ENCODE peak calls at places on chromosomes 7 and 10, in nine cellular contexts. One of them, this sample, is unnamed.

GRCh38 chr10:126425051-126425450 is 36.8 kb upstream of the ADAM12 start:
- DNase-seq in heart right ventricle: no peak
- DNase-seq in HCT116: no peak
- DNase-seq in natural killer cell: no peak
- DNase-seq in B cell: no peak
- DNase-seq in BJ: no peak
- DNase-seq in adrenal gland: no peak
- DNase-seq in endothelial cell: no peak
- DNase-seq in GM23338: no peak
- DNase-seq in this sample: no peak

GRCh38 chr7:99864041-99864440 is 12.8 kb downstream of the OR2AE1 start:
- DNase-seq in adrenal gland: no peak
- DNase-seq in heart right ventricle: no peak
- DNase-seq in endothelial cell: no peak
- DNase-seq in BJ: no peak
- DNase-seq in B cell: no peak
- DNase-seq in natural killer cell: no peak
- DNase-seq in GM23338: peak; percentile 17
- DNase-seq in HCT116: no peak
- DNase-seq in this sample: no peak

GRCh38 chr10:31929260-31929985 is 792 bp upstream of the ARHGAP12 start:
- DNase-seq in heart right ventricle: peak; percentile 45
- DNase-seq in adrenal gland: peak; percentile 69
- DNase-seq in B cell: peak; percentile 45
- DNase-seq in HCT116: no peak
- DNase-seq in natural killer cell: peak; percentile 40
- DNase-seq in GM23338: peak; percentile 59
- DNase-seq in BJ: no peak
- DNase-seq in endothelial cell: peak; percentile 36
- DNase-seq in this sample: peak; percentile 50

GRCh38 chr10:96014473-96015102 is 28.8 kb upstream of the CCNJ start:
- DNase-seq in adrenal gland: no peak
- DNase-seq in heart right ventricle: no peak
- DNase-seq in BJ: no peak
- DNase-seq in GM23338: no peak
- DNase-seq in HCT116: no peak
- DNase-seq in endothelial cell: no peak
- DNase-seq in natural killer cell: no peak
- DNase-seq in B cell: no peak
- DNase-seq in this sample: no peak

GRCh38 chr10:29811751-29812427 is 177.1 kb upstream of the SVIL start:
- DNase-seq in HCT116: no peak
- DNase-seq in endothelial cell: no peak
- DNase-seq in heart right ventricle: no peak
- DNase-seq in GM23338: no peak
- DNase-seq in natural killer cell: no peak
- DNase-seq in B cell: no peak
- DNase-seq in adrenal gland: peak; percentile 85
- DNase-seq in BJ: peak; percentile 95
- DNase-seq in this sample: no peak

GRCh38 chr7:34269084-34269483 is 363.7 kb downstream of the BMPER start:
- DNase-seq in BJ: no peak
- DNase-seq in B cell: no peak
- DNase-seq in natural killer cell: no peak
- DNase-seq in GM23338: peak; percentile 39
- DNase-seq in adrenal gland: no peak
- DNase-seq in endothelial cell: no peak
- DNase-seq in heart right ventricle: no peak
- DNase-seq in HCT116: no peak
- DNase-seq in this sample: no peak

GRCh38 chr7:23462846-23463245 is 7.4 kb downstream of the IGF2BP3 start:
- DNase-seq in HCT116: no peak
- DNase-seq in heart right ventricle: no peak
- DNase-seq in adrenal gland: peak; percentile 16
- DNase-seq in natural killer cell: no peak
- DNase-seq in B cell: peak; percentile 31
- DNase-seq in GM23338: peak; percentile 49
- DNase-seq in BJ: no peak
- DNase-seq in endothelial cell: peak; percentile 8
- DNase-seq in this sample: no peak

GRCh38 chr7:35624299-35625186 is 70.4 kb downstream of the HERPUD2 start:
- DNase-seq in B cell: peak; percentile 62
- DNase-seq in heart right ventricle: peak; percentile 10
- DNase-seq in HCT116: peak; percentile 23
- DNase-seq in BJ: no peak
- DNase-seq in GM23338: peak; percentile 89
- DNase-seq in endothelial cell: peak; percentile 63
- DNase-seq in adrenal gland: peak; percentile 44
- DNase-seq in natural killer cell: peak; percentile 20
- DNase-seq in this sample: peak; percentile 71

GRCh38 chr7:151810434-151811232 is 66.3 kb downstream of the PRKAG2 start:
- DNase-seq in natural killer cell: no peak
- DNase-seq in heart right ventricle: no peak
- DNase-seq in HCT116: no peak
- DNase-seq in B cell: no peak
- DNase-seq in adrenal gland: no peak
- DNase-seq in GM23338: no peak
- DNase-seq in endothelial cell: no peak
- DNase-seq in BJ: no peak
- DNase-seq in this sample: no peak

GRCh38 chr7:40507166-40507565 is 372.4 kb downstream of the SUGCT start:
- DNase-seq in HCT116: no peak
- DNase-seq in B cell: no peak
- DNase-seq in GM23338: peak; percentile 80
- DNase-seq in BJ: no peak
- DNase-seq in endothelial cell: no peak
- DNase-seq in adrenal gland: no peak
- DNase-seq in natural killer cell: no peak
- DNase-seq in heart right ventricle: no peak
- DNase-seq in this sample: peak; percentile 16
- TF ChIP-seq CTCF in HCT116: peak; percentile 21
- TF ChIP-seq CTCF in B cell: no peak
- TF ChIP-seq CTCF in GM23338: peak; percentile 67
- TF ChIP-seq CTCF in BJ: no peak
- TF ChIP-seq CTCF in endothelial cell: peak; percentile 59
- TF ChIP-seq CTCF in adrenal gland: peak; percentile 21
- TF ChIP-seq CTCF in natural killer cell: no peak
- TF ChIP-seq CTCF in heart right ventricle: peak; percentile 25
- TF ChIP-seq CTCF in this sample: peak; percentile 18

GRCh38 chr7:29311314-29311713 is 116.7 kb downstream of the CHN2 start:
- DNase-seq in heart right ventricle: no peak
- DNase-seq in HCT116: no peak
- DNase-seq in adrenal gland: no peak
- DNase-seq in natural killer cell: no peak
- DNase-seq in endothelial cell: no peak
- DNase-seq in GM23338: no peak
- DNase-seq in B cell: no peak
- DNase-seq in BJ: no peak
- DNase-seq in this sample: no peak

GRCh38 chr7:29310625-29311024 is 116.0 kb downstream of the CHN2 start:
- DNase-seq in GM23338: no peak
- DNase-seq in endothelial cell: no peak
- DNase-seq in BJ: no peak
- DNase-seq in B cell: no peak
- DNase-seq in heart right ventricle: no peak
- DNase-seq in HCT116: no peak
- DNase-seq in adrenal gland: no peak
- DNase-seq in natural killer cell: no peak
- DNase-seq in this sample: no peak

GRCh38 chr7:29308424-29308823 is 113.8 kb downstream of the CHN2 start:
- DNase-seq in HCT116: no peak
- DNase-seq in BJ: no peak
- DNase-seq in natural killer cell: no peak
- DNase-seq in endothelial cell: no peak
- DNase-seq in heart right ventricle: no peak
- DNase-seq in B cell: no peak
- DNase-seq in GM23338: peak; percentile 55
- DNase-seq in adrenal gland: no peak
- DNase-seq in this sample: no peak

GRCh38 chr7:29306276-29307036 is 111.9 kb downstream of the CHN2 start:
- DNase-seq in adrenal gland: no peak
- DNase-seq in GM23338: peak; percentile 28
- DNase-seq in natural killer cell: no peak
- DNase-seq in HCT116: no peak
- DNase-seq in B cell: no peak
- DNase-seq in heart right ventricle: no peak
- DNase-seq in endothelial cell: no peak
- DNase-seq in BJ: no peak
- DNase-seq in this sample: no peak

DNA sequence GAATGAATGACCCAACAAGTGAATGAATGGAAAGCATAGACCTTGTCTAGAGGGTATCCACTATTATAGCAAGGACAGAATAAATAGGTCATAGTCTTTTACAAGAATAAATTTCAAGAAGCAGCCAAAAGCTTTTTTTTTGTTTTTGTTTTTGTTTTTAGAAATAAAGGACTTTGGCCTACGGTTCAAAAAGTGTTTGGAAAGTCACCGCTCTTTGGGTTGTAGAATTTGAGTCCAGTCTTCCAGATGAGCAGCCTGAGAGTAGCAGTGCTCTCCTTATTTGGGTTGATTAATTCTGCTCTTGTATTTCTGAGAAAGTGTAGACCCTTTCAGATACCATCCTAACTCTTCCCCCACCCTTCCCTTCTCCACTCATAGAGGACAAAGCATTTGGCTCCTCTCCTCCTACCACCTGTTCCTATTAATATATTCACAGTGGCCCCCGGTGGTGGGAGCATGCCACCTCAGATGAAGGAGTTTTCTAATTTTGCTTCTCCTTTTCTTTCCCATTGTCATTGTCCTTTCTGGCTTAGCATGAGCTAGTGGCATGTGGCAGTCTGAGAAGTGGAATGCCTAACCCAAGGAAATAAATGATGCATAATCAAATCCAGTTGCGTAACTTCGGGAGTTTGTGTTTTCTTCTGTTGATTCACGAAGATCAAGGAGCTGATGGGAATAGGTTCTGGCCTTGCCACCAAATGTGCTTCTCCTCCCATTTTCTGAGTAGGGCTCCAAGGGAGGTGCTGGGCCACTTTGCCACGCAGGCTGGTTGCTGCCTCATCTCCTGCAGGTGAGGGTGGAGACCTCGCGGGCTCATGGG is 114.7 kb downstream of the CHN2 start:
- DNase-seq in natural killer cell: no peak
- DNase-seq in heart right ventricle: no peak
- DNase-seq in GM23338: peak; percentile 35
- DNase-seq in adrenal gland: peak; percentile 19
- DNase-seq in endothelial cell: no peak
- DNase-seq in B cell: no peak
- DNase-seq in HCT116: no peak
- DNase-seq in BJ: no peak
- DNase-seq in this sample: no peak
- TF ChIP-seq CTCF in natural killer cell: no peak
- TF ChIP-seq CTCF in heart right ventricle: no peak
- TF ChIP-seq CTCF in GM23338: peak; percentile 46
- TF ChIP-seq CTCF in adrenal gland: no peak
- TF ChIP-seq CTCF in endothelial cell: peak; percentile 23
- TF ChIP-seq CTCF in B cell: no peak
- TF ChIP-seq CTCF in HCT116: peak; percentile 15
- TF ChIP-seq CTCF in BJ: no peak
- TF ChIP-seq CTCF in this sample: no peak

GRCh38 chr7:129605960-129606644 is 5.4 kb upstream of the NRF1 start:
- DNase-seq in natural killer cell: no peak
- DNase-seq in B cell: no peak
- DNase-seq in heart right ventricle: no peak
- DNase-seq in adrenal gland: no peak
- DNase-seq in HCT116: no peak
- DNase-seq in BJ: no peak
- DNase-seq in endothelial cell: no peak
- DNase-seq in GM23338: no peak
- DNase-seq in this sample: peak; percentile 41

GRCh38 chr7:129606801-129607200 is 4.7 kb upstream of the NRF1 start:
- DNase-seq in endothelial cell: no peak
- DNase-seq in heart right ventricle: no peak
- DNase-seq in B cell: peak; percentile 70
- DNase-seq in GM23338: no peak
- DNase-seq in BJ: no peak
- DNase-seq in HCT116: no peak
- DNase-seq in natural killer cell: no peak
- DNase-seq in adrenal gland: no peak
- DNase-seq in this sample: peak; percentile 41

GRCh38 chr7:129605038-129605437 is 6.5 kb upstream of the NRF1 start:
- DNase-seq in adrenal gland: no peak
- DNase-seq in BJ: no peak
- DNase-seq in GM23338: no peak
- DNase-seq in endothelial cell: no peak
- DNase-seq in HCT116: no peak
- DNase-seq in heart right ventricle: no peak
- DNase-seq in natural killer cell: no peak
- DNase-seq in B cell: no peak
- DNase-seq in this sample: no peak

GRCh38 chr7:129609666-129610065 is 1.9 kb upstream of the NRF1 start:
- DNase-seq in BJ: no peak
- DNase-seq in GM23338: no peak
- DNase-seq in adrenal gland: no peak
- DNase-seq in HCT116: no peak
- DNase-seq in natural killer cell: no peak
- DNase-seq in B cell: no peak
- DNase-seq in endothelial cell: no peak
- DNase-seq in heart right ventricle: no peak
- DNase-seq in this sample: no peak

DNA sequence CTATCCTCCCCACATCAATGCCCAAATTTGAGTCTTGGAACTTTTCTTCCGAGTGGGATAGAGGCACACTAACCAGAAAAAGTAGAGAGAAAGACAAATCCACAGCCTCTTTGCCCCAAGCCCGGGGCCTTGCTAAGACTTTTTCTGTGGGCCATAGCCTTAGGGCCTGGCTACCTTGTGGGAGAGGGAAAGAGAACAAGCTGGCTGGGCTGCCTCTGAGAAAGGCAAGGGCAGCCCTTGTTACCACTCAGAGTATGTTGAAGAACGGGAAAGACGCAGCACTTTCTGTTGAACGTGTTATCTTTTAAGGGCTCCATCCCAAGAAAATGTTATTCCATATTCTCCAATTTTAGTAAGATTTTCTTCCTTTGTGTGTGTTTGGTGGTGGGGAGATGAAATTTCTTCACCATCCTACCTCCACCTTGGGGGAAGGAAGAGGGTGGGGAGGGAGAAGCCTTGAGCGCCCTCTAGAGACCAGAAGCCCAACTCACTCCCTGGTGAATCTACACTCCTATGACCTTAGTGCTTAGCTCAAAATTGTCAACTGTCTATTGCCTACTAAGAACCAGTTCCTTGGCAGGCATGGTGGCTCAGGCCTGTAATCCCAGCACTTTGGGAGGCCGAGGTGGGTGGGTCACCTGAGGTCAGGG is 3.9 kb upstream of the NRF1 start:
- DNase-seq in heart right ventricle: no peak
- DNase-seq in GM23338: peak; percentile 82
- DNase-seq in B cell: peak; percentile 43
- DNase-seq in natural killer cell: peak; percentile 34
- DNase-seq in BJ: no peak
- DNase-seq in endothelial cell: peak; percentile 25
- DNase-seq in HCT116: no peak
- DNase-seq in adrenal gland: peak; percentile 15
- DNase-seq in this sample: peak; percentile 62
- TF ChIP-seq CTCF in heart right ventricle: peak; percentile 35
- TF ChIP-seq CTCF in GM23338: peak; percentile 84
- TF ChIP-seq CTCF in B cell: peak; percentile 58
- TF ChIP-seq CTCF in natural killer cell: peak; percentile 64
- TF ChIP-seq CTCF in BJ: peak; percentile 70
- TF ChIP-seq CTCF in endothelial cell: peak; percentile 45
- TF ChIP-seq CTCF in HCT116: peak; percentile 80
- TF ChIP-seq CTCF in adrenal gland: peak; percentile 30
- TF ChIP-seq CTCF in this sample: peak; percentile 41

GRCh38 chr7:143399151-143399550 is 9.5 kb downstream of the EPHA1 start:
- DNase-seq in GM23338: no peak
- DNase-seq in BJ: no peak
- DNase-seq in B cell: no peak
- DNase-seq in adrenal gland: no peak
- DNase-seq in HCT116: no peak
- DNase-seq in heart right ventricle: no peak
- DNase-seq in natural killer cell: no peak
- DNase-seq in endothelial cell: no peak
- DNase-seq in this sample: no peak
- TF ChIP-seq CTCF in GM23338: no peak
- TF ChIP-seq CTCF in BJ: no peak
- TF ChIP-seq CTCF in B cell: no peak
- TF ChIP-seq CTCF in adrenal gland: no peak
- TF ChIP-seq CTCF in HCT116: no peak
- TF ChIP-seq CTCF in heart right ventricle: no peak
- TF ChIP-seq CTCF in natural killer cell: no peak
- TF ChIP-seq CTCF in endothelial cell: no peak
- TF ChIP-seq CTCF in this sample: no peak

This sample was measured in GM13976.